ENCODE peak calls at places on chromosome 5, in six cellular contexts. A, V, W, Y, B and K are unnamed samples. For H3K4me1, the result is how much of the 10 kb centered on the place peaks cover.

GRCh38 chr5:128276537-128277216 is 193.1 kb downstream of the SLC12A2 start:
- DNase-seq in Y (no peak), V (no peak), W (no peak), B (no peak), A (no peak), K (no peak)

GRCh38 chr5:153964201-153965101 is 74.3 kb downstream of the FAM114A2 start:
- DNase-seq in W (no peak), V (no peak), Y (no peak), A (no peak), B (no peak), K (no peak)

GRCh38 chr5:165574140-165574539 is 2068.7 kb downstream of the MAT2B start:
- DNase-seq in A (no peak), V (no peak), Y (no peak), B (no peak), W (no peak), K (no peak)

GRCh38 chr5:179437341-179438001 is 92.2 kb upstream of the ADAMTS2 start:
- DNase-seq in V (no peak), A (no peak), W (no peak), Y (no peak), B (no peak), K (peak)

GRCh38 chr5:74988273-74988983 is 63.9 kb downstream of the GCNT4 start:
- DNase-seq in V (no peak), W (no peak), Y (no peak), A (no peak), B (no peak), K (no peak)

GRCh38 chr5:159663986-159664385 is 252.3 kb upstream of the ADRA1B start:
- DNase-seq in A (no peak), Y (no peak), V (no peak), B (no peak), W (no peak), K (no peak)

GRCh38 chr5:64206653-64207052 is 41.0 kb downstream of the RNF180 start:
- DNase-seq in A (no peak), B (no peak), W (no peak), Y (no peak), V (no peak), K (no peak)

GRCh38 chr5:138038826-138039225 is 5.9 kb upstream of the FAM13B start:
- DNase-seq in Y (no peak), A (no peak), V (no peak), W (no peak), B (no peak), K (no peak)

GRCh38 chr5:115850771-115851416 is 9.2 kb downstream of the AP3S1 start:
- DNase-seq in B (no peak), V (no peak), Y (no peak), W (no peak), A (no peak), K (no peak)

GRCh38 chr5:9903806-9904205 is 273.7 kb upstream of the TAS2R1 start:
- DNase-seq in Y (no peak), V (no peak), A (no peak), B (no peak), W (no peak), K (peak)

GRCh38 chr5:103256178-103256577 is 2.4 kb upstream of the MACIR start:
- DNase-seq in W (no peak), B (no peak), A (peak), V (peak), Y (no peak), K (no peak)

GRCh38 chr5:59042201-59042600 is 459.3 kb downstream of the RAB3C start:
- DNase-seq in B (no peak), Y (no peak), V (no peak), A (peak), W (no peak), K (no peak)

GRCh38 chr5:174678107-174678506 is 46.3 kb upstream of the MSX2 start:
- DNase-seq in Y (no peak), A (no peak), V (no peak), B (no peak), W (no peak), K (no peak)

GRCh38 chr5:80686757-80687156 is 32.0 kb upstream of the DHFR start:
- DNase-seq in A (peak), B (no peak), Y (no peak), V (no peak), W (no peak), K (no peak)

GRCh38 chr5:168852329-168852728 is 273.2 kb upstream of the PANK3 start:
- DNase-seq in Y (no peak), B (no peak), A (no peak), W (no peak), V (no peak), K (no peak)

GRCh38 chr5:138662599-138662998 is 87.4 kb upstream of the HSPA9 start:
- DNase-seq in W (no peak), A (no peak), Y (peak), V (no peak), B (no peak), K (no peak)

GRCh38 chr5:141560725-141561483 is 57.9 kb downstream of the DIAPH1 start:
- DNase-seq in A (peak), Y (no peak), W (peak), B (peak), V (peak), K (peak)

GRCh38 chr5:38931731-38932130 is 85.9 kb downstream of the OSMR start:
- DNase-seq in Y (no peak), A (no peak), B (no peak), W (no peak), V (no peak), K (no peak)

GRCh38 chr5:36392818-36393217 is 91.1 kb upstream of the RANBP3L start:
- DNase-seq in B (no peak), A (no peak), V (no peak), W (no peak), Y (no peak), K (no peak)

GRCh38 chr5:67381240-67381875 is 184.8 kb upstream of the CD180 start:
- DNase-seq in B (no peak), A (no peak), W (no peak), Y (no peak), V (no peak), K (no peak)

GRCh38 chr5:14204011-14204670 is 61.0 kb downstream of the TRIO start:
- DNase-seq in B (no peak), Y (no peak), A (no peak), W (no peak), V (no peak), K (no peak)

GRCh38 chr5:14208071-14209021 is 65.2 kb downstream of the TRIO start:
- DNase-seq in V (peak), Y (no peak), B (no peak), A (peak), W (no peak), K (no peak)

GRCh38 chr5:14204785-14205321 is 61.7 kb downstream of the TRIO start:
- DNase-seq in W (peak), Y (no peak), B (peak), V (peak), A (peak), K (peak)

GRCh38 chr5:14209222-14209822 is 66.2 kb downstream of the TRIO start:
- DNase-seq in B (no peak), A (no peak), V (no peak), Y (no peak), W (no peak), K (no peak)

GRCh38 chr5:14206028-14206725 is 63.0 kb downstream of the TRIO start:
- DNase-seq in B (no peak), A (no peak), W (no peak), Y (no peak), V (no peak), K (no peak)
- H3K4me1 ChIP-seq in B (half or more), A (half or more), W (under half), Y (under half), V (under half), K (under half)

GRCh38 chr5:101783241-101784095 is 512.6 kb downstream of the SLCO4C1 start:
- DNase-seq in B (no peak), A (no peak), V (no peak), Y (no peak), W (no peak), K (no peak)
- H3K4me3 ChIP-seq in B (peak), A (peak), V (peak), Y (no peak), W (peak), K (peak)

GRCh38 chr5:1111727-1112289 is at the start of gene SLC12A7:
- DNase-seq in Y (peak), W (peak), V (peak), B (peak), A (peak), K (no peak)

GRCh38 chr5:1112596-1113331 is 901 bp upstream of the SLC12A7 start:
- DNase-seq in B (no peak), A (no peak), W (no peak), Y (no peak), V (no peak), K (no peak)

GRCh38 chr5:1115123-1115815 is 3.4 kb upstream of the SLC12A7 start:
- DNase-seq in B (no peak), V (no peak), A (no peak), Y (no peak), W (no peak), K (no peak)

GRCh38 chr5:1113805-1114586 is 2.1 kb upstream of the SLC12A7 start:
- DNase-seq in A (no peak), B (no peak), V (no peak), Y (no peak), W (no peak), K (no peak)

GRCh38 chr5:1113332-1113690 is 1.4 kb upstream of the SLC12A7 start:
- DNase-seq in B (no peak), Y (no peak), V (no peak), W (no peak), A (no peak), K (no peak)
- H3K4me1 ChIP-seq in B (under half), Y (under half), V (under half), W (under half), A (under half), K (under half)

GRCh38 chr5:181187500-181188213 is 17.3 kb downstream of the TRIM7 start:
- DNase-seq in W (peak), V (peak), B (peak), A (peak), Y (peak), K (peak)
- H3K4me3 ChIP-seq in W (peak), V (peak), B (peak), A (peak), Y (no peak), K (no peak)

DNA sequence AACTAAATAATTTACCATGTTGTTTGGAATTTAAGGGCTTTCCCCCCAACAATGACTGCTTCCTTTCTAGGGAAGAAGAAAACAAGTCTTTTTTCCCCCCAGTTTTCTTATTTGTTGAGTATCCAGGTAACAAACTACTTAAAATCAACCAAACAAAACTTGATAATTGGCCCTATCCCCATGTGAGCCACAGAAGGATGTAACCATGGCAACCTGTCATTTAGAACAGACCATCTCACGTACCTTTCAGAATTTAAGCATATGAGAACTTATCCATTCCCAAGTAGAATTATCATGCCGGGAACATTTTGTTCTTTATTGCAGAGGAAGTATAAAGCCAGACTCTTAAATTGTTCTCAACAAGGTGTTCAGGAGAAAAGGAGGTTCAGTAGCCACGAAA is 392.3 kb downstream of the CETN3 start:
- DNase-seq in V (no peak), B (no peak), A (no peak), Y (no peak), W (no peak), K (no peak)
- H3K4me1 ChIP-seq in V (under half), B (under half), A (under half), Y (under half), W (under half), K (under half)

DNA sequence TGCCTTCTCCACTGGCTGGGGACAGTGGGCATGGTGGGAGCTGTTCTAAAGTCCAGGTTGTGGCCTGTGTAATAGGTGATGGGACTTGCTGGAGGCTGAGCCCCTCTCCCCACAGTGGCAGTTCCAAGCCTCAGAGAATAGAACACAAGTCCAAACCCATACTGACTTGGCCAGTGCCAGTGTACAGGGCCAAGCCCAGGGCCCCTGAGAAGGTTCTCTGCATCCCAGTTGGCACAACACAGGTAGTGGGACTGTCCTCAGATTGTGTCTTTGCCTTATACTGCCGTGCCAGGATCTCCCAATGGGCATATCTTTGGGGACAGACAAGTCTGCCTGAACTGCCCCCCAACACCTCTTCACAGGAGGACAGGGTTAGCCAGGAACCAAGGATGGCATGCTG is 4.6 kb downstream of the SLC22A4 start:
- DNase-seq in W (no peak), B (no peak), A (no peak), V (no peak), Y (no peak), K (no peak)
- H3K4me3 ChIP-seq in W (no peak), B (no peak), A (no peak), V (no peak), Y (no peak), K (no peak)

GRCh38 chr5:14156611-14157493 is 13.7 kb downstream of the TRIO start:
- DNase-seq in W (no peak), V (no peak), Y (no peak), B (peak), A (peak), K (no peak)

GRCh38 chr5:14155075-14155474 is 11.9 kb downstream of the TRIO start:
- DNase-seq in V (no peak), W (no peak), B (no peak), Y (no peak), A (no peak), K (no peak)

GRCh38 chr5:14157494-14157782 is 14.3 kb downstream of the TRIO start:
- DNase-seq in W (no peak), A (no peak), V (no peak), B (no peak), Y (no peak), K (no peak)

GRCh38 chr5:14153932-14154646 is 10.9 kb downstream of the TRIO start:
- DNase-seq in V (peak), W (peak), A (peak), Y (no peak), B (peak), K (peak)

GRCh38 chr5:14155730-14156129 is 12.6 kb downstream of the TRIO start:
- DNase-seq in Y (no peak), V (no peak), A (no peak), B (no peak), W (no peak), K (no peak)
- H3K4me1 ChIP-seq in Y (under half), V (under half), A (half or more), B (half or more), W (under half), K (under half)

DNA sequence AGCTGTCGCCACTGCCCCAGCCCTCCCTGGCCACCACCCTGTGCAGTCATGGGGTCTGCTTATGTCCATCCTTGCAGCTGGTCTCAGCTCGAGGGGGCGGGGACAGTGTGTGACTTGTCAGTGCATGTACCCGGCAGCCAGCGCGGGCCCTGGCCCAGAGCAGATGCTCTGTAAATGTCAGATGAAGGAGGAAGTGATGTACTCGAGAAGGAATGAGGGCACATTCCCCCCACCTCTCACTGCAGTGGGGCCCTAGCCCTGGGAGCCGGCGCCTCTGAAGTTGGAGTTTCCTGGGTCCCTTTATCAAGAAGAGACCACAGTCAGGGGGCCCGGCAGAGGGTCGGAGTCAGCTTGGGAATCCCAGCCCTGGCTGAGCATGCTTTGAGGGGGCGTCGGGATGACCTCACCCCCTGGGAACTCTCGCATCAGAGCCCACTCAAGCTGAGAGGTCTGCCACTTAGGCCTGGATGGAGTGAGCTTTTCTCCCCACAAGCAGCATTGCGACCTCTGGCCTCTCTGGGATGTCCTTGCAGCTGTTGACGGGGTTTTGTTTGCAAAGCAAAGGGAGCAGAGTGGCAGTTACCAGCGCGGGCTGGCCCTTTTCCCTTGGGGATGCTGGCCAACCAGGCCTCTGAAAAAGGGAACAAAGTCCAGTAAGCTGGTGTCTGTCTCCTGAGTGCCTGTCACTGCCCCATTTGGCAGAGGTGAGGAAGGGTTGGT is 19.0 kb downstream of the NEURL1B start:
- DNase-seq in W (peak), Y (no peak), A (peak), B (peak), V (peak), K (peak)
- H3K4me3 ChIP-seq in W (no peak), Y (no peak), A (no peak), B (no peak), V (no peak), K (no peak)

GRCh38 chr5:171387255-171387969 is at the start of gene NPM1:
- DNase-seq in V (peak), B (peak), A (peak), Y (peak), W (peak), K (peak)
- H3K4me1 ChIP-seq in V (under half), B (under half), A (under half), Y (under half), W (under half), K (under half)

GRCh38 chr5:72557576-72558336 is 50.5 kb upstream of the ZNF366 start:
- DNase-seq in B (no peak), V (no peak), A (no peak), W (no peak), Y (no peak), K (no peak)
- H3K4me3 ChIP-seq in B (no peak), V (no peak), A (no peak), W (no peak), Y (no peak), K (no peak)